ENCODE peak calls at places on chromosomes 11 and 22, in eight cellular contexts. L is stomach, A is heart left ventricle, E is upper lobe of right lung, B is caudate nucleus, J is SJSA1, U is PC-9, Q is H1. M is an unnamed sample.

GRCh38 chr22:41576877-41577276 is 12.8 kb downstream of the PMM1 start:
- DNase-seq in L (peak; percentile 60), A (peak; percentile 57), E (no peak), B (peak; percentile 31), J (peak; percentile 45), U (peak; percentile 63), Q (no peak), M (no peak)

GRCh38 chr11:61266602-61267001 is 25.6 kb downstream of the PGA5 start:
- DNase-seq in L (no peak), A (no peak), E (no peak), B (no peak), J (no peak), U (peak; percentile 38), Q (no peak), M (no peak)

GRCh38 chr11:58641326-58641725 is 18.9 kb downstream of the CNTF start:
- DNase-seq in L (no peak), A (no peak), E (no peak), B (no peak), J (no peak), U (no peak), Q (no peak), M (no peak)

GRCh38 chr11:8566613-8567210 is 27.3 kb downstream of the STK33 start:
- DNase-seq in L (no peak), A (no peak), E (no peak), B (no peak), J (peak; percentile 20), U (no peak), Q (no peak), M (peak; percentile 34)

GRCh38 chr22:30695351-30695762 is 683 bp downstream of the OSBP2 start:
- DNase-seq in L (no peak), A (no peak), E (no peak), B (no peak), J (no peak), U (no peak), Q (no peak), M (no peak)

GRCh38 chr11:124869331-124869730 is 4.1 kb downstream of the ROBO3 start:
- DNase-seq in L (no peak), A (no peak), E (no peak), B (no peak), J (no peak), U (no peak), Q (no peak), M (no peak)

GRCh38 chr11:132655187-132655855 is 877.0 kb downstream of the OPCML start:
- DNase-seq in L (no peak), A (no peak), E (no peak), B (no peak), J (no peak), U (no peak), Q (no peak), M (no peak)

GRCh38 chr11:45304111-45304991 is 18.2 kb upstream of the SYT13 start:
- DNase-seq in L (no peak), A (no peak), E (no peak), B (no peak), J (no peak), U (no peak), Q (no peak), M (no peak)

GRCh38 chr11:11536650-11537049 is 85.2 kb downstream of the GALNT18 start:
- DNase-seq in L (no peak), A (no peak), E (no peak), B (no peak), J (no peak), U (no peak), Q (no peak), M (no peak)

GRCh38 chr11:115148101-115148500 is 356.1 kb downstream of the CADM1 start:
- DNase-seq in L (no peak), A (no peak), E (no peak), B (no peak), J (no peak), U (no peak), Q (no peak), M (no peak)

GRCh38 chr11:59510917-59511589 is at the start of gene OR4D9:
- DNase-seq in L (no peak), A (no peak), E (no peak), B (no peak), J (peak; percentile 12), U (no peak), Q (no peak), M (no peak)

GRCh38 chr22:33332538-33332937 is 274.4 kb upstream of the SYN3 start:
- DNase-seq in L (peak; percentile 31), A (peak; percentile 16), E (no peak), B (no peak), J (no peak), U (no peak), Q (no peak), M (no peak)

GRCh38 chr11:60840711-60841430 is 1.0 kb upstream of the CCDC86 start:
- DNase-seq in L (no peak), A (peak; percentile 72), E (no peak), B (no peak), J (peak; percentile 84), U (no peak), Q (no peak), M (no peak)

GRCh38 chr22:19772673-19773469 is 12.3 kb downstream of the TBX1 start:
- DNase-seq in L (peak; percentile 51), A (no peak), E (no peak), B (no peak), J (no peak), U (no peak), Q (no peak), M (no peak)

GRCh38 chr22:29342577-29343312 is 27.2 kb upstream of the RASL10A start:
- DNase-seq in L (peak; percentile 58), A (no peak), E (no peak), B (no peak), J (no peak), U (peak; percentile 20), Q (no peak), M (no peak)

GRCh38 chr11:205221-206001 is 1.8 kb downstream of the BET1L start:
- DNase-seq in L (peak; percentile 23), A (no peak), E (peak; percentile 50), B (no peak), J (no peak), U (no peak), Q (no peak), M (no peak)

DNA sequence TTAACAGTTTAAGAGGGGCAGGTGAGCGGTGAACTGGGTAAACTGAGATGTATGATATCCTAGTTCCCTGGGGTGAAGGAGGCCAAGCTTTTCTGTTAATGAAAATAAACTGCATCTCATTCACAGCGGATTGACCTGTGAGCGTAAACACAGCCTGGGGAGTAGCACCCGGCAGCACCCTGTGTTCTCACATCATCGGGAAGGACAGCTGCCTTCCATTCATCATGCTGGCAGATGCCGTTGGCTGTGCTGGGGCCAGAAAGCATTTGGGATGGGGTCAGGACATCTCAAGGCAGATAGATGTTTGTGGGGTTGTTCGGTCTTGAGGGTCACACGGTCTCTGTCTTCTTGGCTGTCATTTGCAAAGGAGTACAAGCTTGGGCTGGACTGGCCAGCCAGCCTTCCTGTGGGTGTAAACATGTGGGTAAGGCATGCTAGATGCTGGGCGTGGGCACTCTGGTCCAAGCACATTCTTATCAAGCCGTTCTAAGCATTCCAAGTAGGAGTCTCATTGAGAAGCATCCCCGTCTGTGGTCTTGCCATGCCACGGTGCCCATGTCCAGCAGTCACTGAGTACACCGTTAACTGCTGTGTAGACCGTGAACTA is 81.3 kb downstream of the TBC1D22A start:
- DNase-seq in L (no peak), A (no peak), E (no peak), B (no peak), J (no peak), U (no peak), Q (no peak), M (no peak)
- H3K27ac ChIP-seq in L (no peak overlapping the region), A (no peak overlapping the region), E (no peak overlapping the region), B (no peak overlapping the region), J (no peak overlapping the region), U (no peak overlapping the region), Q (no peak overlapping the region), M (no peak overlapping the region)

GRCh38 chr11:100671471-100671870 is 15.6 kb upstream of the ARHGAP42 start:
- DNase-seq in L (no peak), A (no peak), E (no peak), B (no peak), J (peak; percentile 71), U (no peak), Q (no peak), M (no peak)
- H3K27ac ChIP-seq in L (no peak overlapping the region), A (no peak overlapping the region), E (no peak overlapping the region), B (no peak overlapping the region), J (peak overlapping the region; percentile 65), U (peak overlapping the region; percentile 27), Q (no peak overlapping the region), M (no peak overlapping the region)

DNA sequence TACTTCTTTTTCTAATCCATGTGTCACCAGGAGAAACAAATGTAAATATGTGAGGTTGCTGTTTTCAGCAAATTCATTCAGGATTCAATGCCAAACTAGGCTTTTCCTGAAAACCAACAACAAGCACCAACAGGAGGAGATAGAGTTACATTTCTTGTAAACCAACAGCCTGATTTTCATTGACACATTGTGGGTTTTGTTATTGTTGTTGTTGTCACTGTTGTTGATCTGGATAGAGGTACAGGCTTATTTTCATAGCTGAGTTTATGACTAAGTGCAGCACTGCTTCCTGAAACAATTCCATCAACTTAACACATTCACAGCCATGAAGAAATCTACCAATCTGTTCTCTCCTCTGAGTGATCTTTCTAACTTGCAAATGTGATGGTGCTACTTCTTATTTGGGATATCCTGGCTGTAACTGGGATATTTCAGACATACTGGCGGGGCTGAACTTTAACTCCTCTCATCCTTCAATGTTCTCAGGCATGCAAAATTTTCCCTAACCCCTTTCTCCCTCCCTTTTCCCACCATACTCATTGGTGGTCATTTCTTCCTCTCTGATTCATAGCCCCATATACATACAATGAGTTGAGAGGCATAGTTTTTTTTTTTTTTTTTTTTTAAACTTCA is 65.5 kb downstream of the ME3 start:
- DNase-seq in L (no peak), A (no peak), E (no peak), B (no peak), J (peak; percentile 39), U (no peak), Q (no peak), M (no peak)
- H3K27ac ChIP-seq in L (peak overlapping the region; percentile 41), A (peak overlapping the region; percentile 35), E (no peak overlapping the region), B (no peak overlapping the region), J (peak overlapping the region; percentile 11), U (peak overlapping the region; percentile 62), Q (no peak overlapping the region), M (no peak overlapping the region)

GRCh38 chr22:38230916-38231315 is 29.1 kb downstream of the MAFF start:
- DNase-seq in L (no peak), A (no peak), E (no peak), B (no peak), J (no peak), U (no peak), Q (no peak), M (no peak)
- H3K27ac ChIP-seq in L (peak overlapping the region; percentile 70), A (peak overlapping the region; percentile 69), E (peak overlapping the region; percentile 59), B (no peak overlapping the region), J (no peak overlapping the region), U (peak overlapping the region; percentile 39), Q (no peak overlapping the region), M (no peak overlapping the region)

GRCh38 chr11:107696140-107696539 is 15.7 kb downstream of the SLN start:
- DNase-seq in L (no peak), A (no peak), E (no peak), B (no peak), J (peak; percentile 72), U (peak; percentile 2), Q (no peak), M (no peak)
- H3K27ac ChIP-seq in L (no peak overlapping the region), A (no peak overlapping the region), E (no peak overlapping the region), B (no peak overlapping the region), J (peak overlapping the region; percentile 65), U (no peak overlapping the region), Q (no peak overlapping the region), M (no peak overlapping the region)

GRCh38 chr11:35906681-35907080 is 37.2 kb upstream of the LDLRAD3 start:
- DNase-seq in L (no peak), A (no peak), E (no peak), B (no peak), J (no peak), U (no peak), Q (no peak), M (no peak)
- H3K27ac ChIP-seq in L (no peak overlapping the region), A (no peak overlapping the region), E (no peak overlapping the region), B (peak overlapping the region; percentile 74), J (no peak overlapping the region), U (no peak overlapping the region), Q (no peak overlapping the region), M (no peak overlapping the region)

GRCh38 chr11:112718483-112718882 is 242.7 kb upstream of the NCAM1 start:
- DNase-seq in L (no peak), A (no peak), E (no peak), B (no peak), J (no peak), U (no peak), Q (no peak), M (no peak)
- H3K27ac ChIP-seq in L (no peak overlapping the region), A (no peak overlapping the region), E (no peak overlapping the region), B (no peak overlapping the region), J (no peak overlapping the region), U (no peak overlapping the region), Q (no peak overlapping the region), M (no peak overlapping the region)